ENCODE peak calls at places on chromosomes 1 and 21, in ten cellular contexts. H is prostate gland, U is progenitor cell of endocrine pancreas, B is fibroblast of the aortic adventitia, J is tibial artery, Z is heart right ventricle, G is RWPE1, Y is psoas muscle, F is transverse colon, E is pancreas. S is an unnamed sample.

GRCh38 chr1:14597343-14598006 is 1.0 kb upstream of the KAZN start:
- DNase-seq in E (no peak), B (peak), H (no peak), U (no peak), Z (no peak), Y (no peak), F (no peak), G (no peak), J (no peak), S (no peak)

GRCh38 chr1:63874278-63874880 is 100.6 kb downstream of the ROR1 start:
- DNase-seq in J (no peak), G (no peak), Y (no peak), E (no peak), B (peak), Z (no peak), U (no peak), F (no peak), H (no peak), S (no peak)

GRCh38 chr1:25503551-25504426 is 39.6 kb upstream of the LDLRAP1 start:
- DNase-seq in F (peak), J (no peak), E (peak), Z (peak), B (no peak), H (peak), Y (peak), U (no peak), G (peak), S (no peak)

GRCh38 chr1:34268311-34269042 is 91.8 kb downstream of the C1orf94 start:
- DNase-seq in B (peak), Y (no peak), U (no peak), F (no peak), Z (no peak), E (no peak), J (no peak), H (no peak), G (peak), S (no peak)

GRCh38 chr1:244968431-244968830 is 104.1 kb upstream of the HNRNPU start:
- DNase-seq in Z (no peak), H (no peak), B (no peak), U (no peak), E (no peak), J (no peak), Y (peak), F (no peak), G (no peak), S (no peak)

GRCh38 chr1:76543495-76543894 is 323.8 kb upstream of the ST6GALNAC5 start:
- DNase-seq in H (no peak), E (no peak), U (no peak), J (no peak), B (no peak), F (no peak), Y (no peak), G (no peak), Z (no peak), S (no peak)

GRCh38 chr21:16608209-16608830 is 878.5 kb downstream of the USP25 start:
- DNase-seq in F (no peak), H (no peak), U (no peak), Z (no peak), B (peak), G (peak), E (no peak), J (no peak), Y (no peak), S (no peak)

GRCh38 chr1:215567491-215568286 is 585 bp downstream of the KCTD3 start:
- DNase-seq in H (peak), Z (peak), Y (peak), F (peak), U (peak), G (peak), J (no peak), E (no peak), B (peak), S (peak)

GRCh38 chr21:33899199-33899598 is 16.4 kb downstream of the ATP5PO start:
- DNase-seq in Y (no peak), B (peak), F (no peak), Z (no peak), U (no peak), J (no peak), G (no peak), E (no peak), H (no peak), S (no peak)

GRCh38 chr21:34029724-34030528 is 43.5 kb upstream of the MRPS6 start:
- DNase-seq in J (no peak), B (peak), G (peak), U (no peak), E (no peak), H (no peak), Z (peak), Y (no peak), F (peak), S (peak)

GRCh38 chr1:171141336-171142051 is 43.6 kb upstream of the FMO2 start:
- DNase-seq in Y (no peak), Z (peak), U (no peak), H (no peak), B (peak), E (no peak), J (peak), F (peak), G (no peak), S (no peak)

GRCh38 chr1:81590171-81590570 is 210.6 kb upstream of the ADGRL2 start:
- DNase-seq in F (no peak), H (no peak), G (no peak), B (no peak), Y (no peak), J (no peak), Z (no peak), E (no peak), U (no peak), S (no peak)

GRCh38 chr21:14526816-14527689 is 19.1 kb downstream of the SAMSN1 start:
- DNase-seq in E (no peak), G (no peak), Y (no peak), Z (no peak), B (no peak), H (no peak), U (no peak), J (no peak), F (no peak), S (no peak)

GRCh38 chr1:67149179-67149770 is 14.5 kb upstream of the C1orf141 start:
- DNase-seq in F (peak), Y (peak), U (peak), G (peak), E (no peak), H (peak), Z (peak), B (peak), J (peak), S (peak)

GRCh38 chr21:45410151-45410864 is 5.3 kb downstream of the COL18A1 start:
- DNase-seq in B (no peak), U (no peak), J (no peak), G (no peak), F (no peak), Y (peak), H (no peak), Z (no peak), E (peak), S (no peak)

GRCh38 chr1:147605591-147605990 is 64.3 kb downstream of the BCL9 start:
- DNase-seq in J (no peak), Z (no peak), H (no peak), E (no peak), G (no peak), F (no peak), Y (no peak), U (no peak), B (no peak), S (no peak)

GRCh38 chr1:1344672-1345361 is 4.4 kb downstream of the DVL1 start:
- DNase-seq in G (peak), F (peak), Y (peak), H (no peak), B (peak), Z (no peak), E (no peak), U (peak), J (no peak), S (no peak)

GRCh38 chr21:45297329-45297728 is 9.6 kb upstream of the POFUT2 start:
- DNase-seq in H (no peak), G (no peak), E (no peak), J (no peak), Z (peak), F (peak), Y (peak), U (no peak), B (no peak), S (no peak)

GRCh38 chr21:42525228-42525604 is 11.6 kb downstream of the SLC37A1 start:
- DNase-seq in B (peak), J (no peak), U (no peak), E (no peak), Y (no peak), F (no peak), H (no peak), G (no peak), Z (no peak), S (no peak)

GRCh38 chr1:3313579-3313955 is 140.9 kb upstream of the ARHGEF16 start:
- DNase-seq in U (no peak), F (peak), H (peak), Y (peak), G (peak), E (no peak), J (peak), Z (peak), B (peak), S (no peak)

GRCh38 chr1:33618636-33619035 is 146.2 kb downstream of the ZSCAN20 start:
- DNase-seq in J (no peak), E (no peak), B (no peak), H (no peak), Y (no peak), U (no peak), F (no peak), G (no peak), Z (no peak), S (no peak)

GRCh38 chr1:109491372-109491771 is 2.5 kb upstream of the CYB561D1 start:
- DNase-seq in Z (no peak), Y (no peak), B (no peak), G (no peak), F (no peak), J (no peak), E (no peak), U (no peak), H (no peak), S (no peak)

GRCh38 chr1:34037109-34037508 is 127.9 kb downstream of the CSMD2 start:
- DNase-seq in U (no peak), G (no peak), H (no peak), Y (no peak), J (no peak), F (no peak), Z (no peak), E (no peak), B (no peak), S (no peak)

GRCh38 chr1:180501865-180502360 is 464 bp downstream of the ACBD6 start:
- DNase-seq in U (no peak), Z (no peak), H (peak), Y (no peak), F (no peak), G (peak), B (no peak), J (no peak), E (no peak), S (peak)

GRCh38 chr1:178011101-178011828 is 41.4 kb upstream of the SEC16B start:
- DNase-seq in J (no peak), U (no peak), Y (no peak), Z (no peak), E (no peak), F (no peak), H (no peak), B (peak), G (peak), S (no peak)

GRCh38 chr1:198903203-198903602 is 264.4 kb downstream of the PTPRC start:
- DNase-seq in E (no peak), Y (no peak), F (no peak), G (peak), J (no peak), B (peak), H (no peak), U (no peak), Z (no peak), S (no peak)

GRCh38 chr1:182279724-182280506 is 111.7 kb downstream of the GLUL start:
- DNase-seq in U (peak), E (no peak), F (no peak), J (no peak), H (peak), Z (peak), Y (peak), B (no peak), G (no peak), S (no peak)

GRCh38 chr1:194194724-194195123 is 1008.3 kb upstream of the B3GALT2 start:
- DNase-seq in Z (no peak), U (no peak), H (no peak), F (no peak), J (no peak), E (no peak), G (no peak), Y (no peak), B (no peak), S (no peak)

GRCh38 chr1:16152521-16153087 is 3.3 kb downstream of the EPHA2 start:
- DNase-seq in F (peak), Z (peak), Y (no peak), H (no peak), E (no peak), G (no peak), U (no peak), J (no peak), B (no peak), S (no peak)

DNA sequence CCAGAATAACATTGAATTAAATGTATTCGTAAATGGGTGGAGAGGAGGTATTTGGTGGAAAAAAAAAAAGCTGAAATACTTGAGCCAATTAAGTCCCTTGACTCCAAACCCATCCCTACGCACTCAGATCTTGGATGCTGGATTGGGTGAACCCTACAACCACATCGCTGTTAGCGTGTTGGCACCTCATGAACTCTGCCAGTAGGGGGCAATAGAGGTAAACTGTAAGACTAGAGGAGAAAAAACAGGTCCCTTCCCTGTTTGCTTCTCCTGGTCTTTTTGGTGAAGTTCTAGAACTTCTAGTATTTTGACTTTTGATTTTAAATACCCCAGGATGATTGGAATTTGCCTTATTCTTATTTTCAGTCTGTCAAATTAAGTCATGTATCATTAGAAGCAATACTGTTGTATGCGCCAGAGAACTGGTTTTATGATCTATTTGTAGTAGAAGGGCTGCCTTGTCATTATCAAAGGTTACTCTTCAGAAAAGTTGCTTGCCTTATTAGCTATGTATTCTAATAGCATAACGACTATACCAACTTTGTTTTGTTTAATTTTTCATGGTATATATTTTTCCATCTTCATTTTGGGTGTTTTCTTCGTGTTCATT is 1.9 kb upstream of the OR13G1 start:
- DNase-seq in Y (no peak), F (peak), J (peak), U (peak), E (no peak), B (peak), G (peak), H (peak), Z (peak), S (peak)
- TF ChIP-seq CTCF in Y (peak), F (peak), J (no peak), U (peak), E (peak), B (peak), G (peak), H (peak), Z (peak), S (peak)

GRCh38 chr1:225830823-225831222 is 20.9 kb downstream of the EPHX1 start:
- DNase-seq in B (no peak), J (no peak), H (no peak), G (no peak), U (no peak), Z (no peak), F (no peak), E (no peak), Y (no peak), S (no peak)
- TF ChIP-seq CTCF in B (no peak), J (no peak), H (no peak), G (no peak), U (no peak), Z (no peak), F (no peak), E (no peak), Y (no peak), S (no peak)

GRCh38 chr1:203629509-203630082 is 3.0 kb downstream of the ATP2B4 start:
- DNase-seq in E (peak), H (no peak), U (peak), J (peak), Z (peak), Y (peak), G (no peak), F (peak), B (peak), S (peak)

GRCh38 chr1:203628997-203629508 is 2.4 kb downstream of the ATP2B4 start:
- DNase-seq in U (no peak), Y (no peak), H (no peak), Z (no peak), G (no peak), E (no peak), B (no peak), J (no peak), F (no peak), S (no peak)

GRCh38 chr1:203627819-203628184 is 1.2 kb downstream of the ATP2B4 start:
- DNase-seq in E (no peak), Y (no peak), J (peak), G (no peak), F (peak), H (no peak), B (peak), U (no peak), Z (no peak), S (no peak)

GRCh38 chr1:203626910-203627246 is 246 bp downstream of the ATP2B4 start:
- DNase-seq in Z (no peak), H (no peak), E (peak), F (no peak), Y (no peak), U (peak), J (peak), G (no peak), B (no peak), S (no peak)

DNA sequence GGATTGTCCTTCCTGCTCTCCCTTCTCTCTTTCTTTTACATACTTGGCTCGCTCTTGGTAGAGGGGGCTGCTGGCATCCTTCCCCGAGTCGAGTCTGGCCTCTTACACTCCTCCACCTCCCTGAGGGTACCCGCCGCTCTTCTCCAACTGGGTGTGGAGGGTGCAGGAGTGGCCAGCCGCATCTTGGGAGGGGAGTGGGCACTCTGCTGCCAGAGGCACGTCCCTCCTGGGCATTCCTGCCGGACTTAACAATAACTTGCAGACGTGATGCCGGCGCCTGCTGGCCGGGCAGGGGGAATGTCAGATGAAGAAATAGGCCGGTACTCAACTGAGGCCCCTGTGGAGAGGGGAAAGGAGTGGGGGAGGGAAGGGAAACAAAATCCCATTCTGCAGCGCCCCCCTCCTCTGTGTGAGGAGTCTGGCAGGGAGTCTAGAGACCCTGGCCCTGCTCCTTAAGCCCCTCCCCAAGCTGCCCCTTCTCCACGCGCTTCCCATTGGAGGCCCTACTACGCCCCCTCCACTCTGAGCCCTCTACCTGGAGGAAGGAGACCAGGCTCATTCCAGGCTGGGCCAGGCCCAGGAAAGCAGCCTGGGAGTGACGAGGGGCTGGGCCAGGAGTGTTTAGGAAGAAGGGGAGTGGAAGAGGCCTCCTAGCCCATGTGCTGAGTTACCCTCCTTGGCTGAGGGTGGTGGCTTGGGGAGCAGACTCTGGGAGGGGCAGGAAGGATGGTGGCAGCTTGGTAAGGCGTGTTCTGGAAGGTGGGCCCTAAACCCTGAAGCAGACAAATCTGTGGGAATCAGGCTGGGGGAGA is 1.8 kb downstream of the ATP2B4 start:
- DNase-seq in B (peak), G (peak), U (peak), E (peak), H (no peak), Y (peak), J (peak), F (peak), Z (peak), S (no peak)
- TF ChIP-seq CTCF in B (peak), G (no peak), U (no peak), E (no peak), H (no peak), Y (no peak), J (no peak), F (peak), Z (peak), S (no peak)

DNA sequence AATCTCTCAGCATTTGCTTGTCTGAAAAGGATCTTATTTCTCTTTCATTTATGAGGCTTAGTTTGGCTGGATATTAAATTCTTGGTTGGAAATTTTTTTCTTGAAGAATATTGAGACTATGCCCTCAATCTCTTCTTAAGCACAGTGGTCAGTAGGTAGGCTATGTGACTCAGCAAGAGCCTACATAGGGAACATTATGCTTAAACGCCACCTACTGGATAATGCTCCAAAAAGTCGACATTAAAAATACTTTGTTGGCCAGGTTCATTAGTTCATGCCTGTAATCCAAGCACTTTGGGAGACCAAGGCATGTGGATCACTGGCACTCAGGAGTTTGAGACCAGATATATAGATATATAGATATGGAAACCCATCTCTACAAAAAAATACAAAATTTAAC is 678.0 kb upstream of the USP24 start:
- DNase-seq in H (no peak), G (peak), F (no peak), B (peak), Y (no peak), E (no peak), J (no peak), U (no peak), Z (no peak), S (no peak)
- TF ChIP-seq CTCF in H (peak), G (no peak), F (peak), B (peak), Y (peak), E (no peak), J (no peak), U (peak), Z (peak), S (peak)

GRCh38 chr1:205293350-205294074 is 28.0 kb downstream of the NUAK2 start:
- DNase-seq in B (no peak), H (no peak), J (no peak), G (no peak), U (no peak), Y (no peak), Z (no peak), E (no peak), F (no peak), S (no peak)

GRCh38 chr1:205291577-205291976 is 30.0 kb downstream of the NUAK2 start:
- DNase-seq in Z (no peak), G (no peak), H (no peak), J (no peak), B (no peak), E (no peak), U (no peak), Y (no peak), F (no peak), S (no peak)

GRCh38 chr1:205296154-205296553 is 25.4 kb downstream of the NUAK2 start:
- DNase-seq in B (no peak), Z (no peak), Y (no peak), J (no peak), E (no peak), U (no peak), H (no peak), G (no peak), F (no peak), S (no peak)

GRCh38 chr1:205294914-205295310 is 26.6 kb downstream of the NUAK2 start:
- DNase-seq in Y (no peak), G (no peak), H (no peak), J (no peak), Z (no peak), U (no peak), E (no peak), B (no peak), F (no peak), S (no peak)

GRCh38 chr1:205294175-205294913 is 27.2 kb downstream of the NUAK2 start:
- DNase-seq in U (no peak), J (no peak), B (peak), E (no peak), F (no peak), Y (no peak), G (peak), Z (peak), H (no peak), S (no peak)
- TF ChIP-seq CTCF in U (no peak), J (no peak), B (no peak), E (no peak), F (no peak), Y (no peak), G (no peak), Z (no peak), H (no peak), S (no peak)

GRCh38 chr1:223712856-223713494 is 636 bp downstream of the CAPN2 start:
- DNase-seq in J (peak), Z (peak), B (no peak), G (no peak), U (no peak), H (no peak), F (peak), E (peak), Y (no peak), S (peak)

GRCh38 chr1:223711838-223712183 is 528 bp upstream of the CAPN2 start:
- DNase-seq in H (no peak), J (no peak), F (no peak), U (no peak), E (no peak), Z (no peak), B (no peak), Y (no peak), G (no peak), S (no peak)

GRCh38 chr1:223713546-223714420 is 1.4 kb downstream of the CAPN2 start:
- DNase-seq in U (no peak), H (no peak), Y (no peak), B (no peak), E (no peak), F (peak), J (no peak), G (no peak), Z (no peak), S (no peak)

GRCh38 chr1:223711173-223711572 is 1.2 kb upstream of the CAPN2 start:
- DNase-seq in F (peak), J (no peak), E (no peak), G (no peak), Z (no peak), Y (no peak), U (no peak), H (no peak), B (peak), S (no peak)

GRCh38 chr1:223712184-223712855 is at the start of gene CAPN2:
- DNase-seq in E (peak), Y (peak), B (peak), F (peak), H (peak), J (peak), Z (peak), G (peak), U (peak), S (peak)
- TF ChIP-seq CTCF in E (peak), Y (peak), B (peak), F (peak), H (peak), J (peak), Z (peak), G (peak), U (peak), S (peak)

S was measured in GM13976.